ENCODE peak calls at places on chromosome 15, in five cellular contexts. P is activated CD8-positive, alpha-beta memory T cell treated with anti-CD3 and anti-CD28 coated beads, Interleukin-2, amount 50 U/mL, for 4 hours; X is COR-L47; C is activated T-helper 9 cell treated with anti-CD3 and anti-CD28 coated beads, Interleukin-2, amount 50 U/mL, for 16 hours; Q is IMR-90. W is an unnamed sample.

GRCh38 chr15:68158046-68158628 is 47.0 kb downstream of the CALML4 start:
- DNase-seq in P (no peak), X (no peak), C (no peak), Q (peak), W (no peak)

GRCh38 chr15:75201609-75202250 is at the start of gene C15orf39:
- DNase-seq in P (peak), X (peak), C (peak), Q (peak), W (peak)

GRCh38 chr15:20672469-20672868 is 130.9 kb upstream of the GOLGA6L6 start:
- DNase-seq in P (no peak), X (no peak), C (no peak), Q (no peak), W (no peak)

GRCh38 chr15:69031013-69032001 is 16.8 kb downstream of the NOX5 start:
- DNase-seq in P (peak), X (no peak), C (no peak), Q (no peak), W (peak)

GRCh38 chr15:70488941-70489848 is 274.2 kb downstream of the UACA start:
- DNase-seq in P (no peak), X (no peak), C (no peak), Q (no peak), W (no peak)

GRCh38 chr15:48803877-48804276 is 7.0 kb downstream of the CEP152 start:
- DNase-seq in P (no peak), X (no peak), C (no peak), Q (no peak), W (no peak)

GRCh38 chr15:90099072-90099867 is 3.0 kb downstream of the IDH2 start:
- DNase-seq in P (peak), X (no peak), C (no peak), Q (no peak), W (peak)

GRCh38 chr15:52486003-52486996 is 42.4 kb downstream of the MYO5A start:
- DNase-seq in P (no peak), X (no peak), C (no peak), Q (no peak), W (no peak)

GRCh38 chr15:65952425-65953053 is 83.2 kb downstream of the RAB11A start:
- DNase-seq in P (no peak), X (no peak), C (no peak), Q (peak), W (no peak)

GRCh38 chr15:44595246-44595645 is 58.3 kb downstream of the EIF3J start:
- DNase-seq in P (no peak), X (no peak), C (no peak), Q (no peak), W (no peak)

GRCh38 chr15:22806664-22807063 is 20.2 kb downstream of the NIPA1 start:
- DNase-seq in P (no peak), X (no peak), C (no peak), Q (no peak), W (no peak)

GRCh38 chr15:40902605-40903561 is 8.6 kb downstream of the VPS18 start:
- DNase-seq in P (no peak), X (no peak), C (no peak), Q (no peak), W (no peak)

GRCh38 chr15:40776537-40777141 is 6.9 kb downstream of the C15orf62 start:
- DNase-seq in P (peak), X (no peak), C (no peak), Q (peak), W (no peak)

GRCh38 chr15:68637755-68638405 is 59.1 kb downstream of the CORO2B start:
- DNase-seq in P (no peak), X (peak), C (no peak), Q (peak), W (no peak)

GRCh38 chr15:93913310-93913709 is 318.1 kb upstream of the MCTP2 start:
- DNase-seq in P (no peak), X (no peak), C (no peak), Q (no peak), W (no peak)

GRCh38 chr15:72402726-72403125 is 4.6 kb downstream of the TMEM202 start:
- DNase-seq in P (no peak), X (no peak), C (no peak), Q (no peak), W (no peak)

GRCh38 chr15:36430721-36431265 is 148.6 kb upstream of the CDIN1 start:
- DNase-seq in P (no peak), X (no peak), C (no peak), Q (peak), W (no peak)

GRCh38 chr15:83626171-83626802 is 27.6 kb upstream of the ADAMTSL3 start:
- DNase-seq in P (no peak), X (no peak), C (no peak), Q (no peak), W (no peak)

GRCh38 chr15:100723323-100723801 is 121.0 kb downstream of the ASB7 start:
- DNase-seq in P (no peak), X (no peak), C (no peak), Q (no peak), W (no peak)

GRCh38 chr15:100338971-100339444 is 2.8 kb downstream of the ADAMTS17 start:
- DNase-seq in P (peak), X (peak), C (peak), Q (peak), W (peak)

GRCh38 chr15:28921925-28922711 is 36.3 kb downstream of the APBA2 start:
- DNase-seq in P (no peak), X (no peak), C (no peak), Q (no peak), W (no peak)

GRCh38 chr15:90064931-90065681 is 37.2 kb downstream of the IDH2 start:
- DNase-seq in P (no peak), X (no peak), C (no peak), Q (no peak), W (no peak)

GRCh38 chr15:97959738-97960363 is 652 bp upstream of the ARRDC4 start:
- DNase-seq in P (no peak), X (no peak), C (no peak), Q (no peak), W (no peak)

GRCh38 chr15:64105113-64105704 is 9.4 kb downstream of the SNX1 start:
- DNase-seq in P (no peak), X (no peak), C (no peak), Q (peak), W (no peak)

GRCh38 chr15:84023636-84024035 is 211.9 kb upstream of the GOLGA6L4 start:
- DNase-seq in P (no peak), X (peak), C (no peak), Q (peak), W (no peak)

GRCh38 chr15:57389991-57390390 is 13.7 kb downstream of the CGNL1 start:
- DNase-seq in P (no peak), X (no peak), C (no peak), Q (no peak), W (no peak)

GRCh38 chr15:51828621-51829359 is 663 bp upstream of the TMOD3 start:
- DNase-seq in P (no peak), X (no peak), C (no peak), Q (peak), W (no peak)

GRCh38 chr15:62109457-62109856 is 42.7 kb downstream of the C2CD4A start:
- DNase-seq in P (no peak), X (no peak), C (no peak), Q (no peak), W (no peak)

GRCh38 chr15:64344651-64345262 is 11.2 kb downstream of the CSNK1G1 start:
- DNase-seq in P (no peak), X (no peak), C (no peak), Q (peak), W (no peak)

GRCh38 chr15:41940441-41940857 is 31.9 kb downstream of the EHD4 start:
- DNase-seq in P (peak), X (no peak), C (peak), Q (peak), W (no peak)

GRCh38 chr15:65631503-65631902 is 9.8 kb downstream of the SLC24A1 start:
- DNase-seq in P (no peak), X (no peak), C (no peak), Q (no peak), W (no peak)

GRCh38 chr15:66774001-66774814 is 72.2 kb downstream of the SMAD6 start:
- DNase-seq in P (peak), X (peak), C (no peak), Q (peak), W (peak)

GRCh38 chr15:95684693-95685115 is 645.8 kb upstream of the NR2F2 start:
- DNase-seq in P (no peak), X (no peak), C (no peak), Q (peak), W (no peak)

GRCh38 chr15:68982976-68983550 is 31.4 kb upstream of the NOX5 start:
- DNase-seq in P (no peak), X (no peak), C (no peak), Q (no peak), W (no peak)

GRCh38 chr15:48924528-48925393 is 39.0 kb downstream of the SHC4 start:
- DNase-seq in P (no peak), X (no peak), C (no peak), Q (peak), W (no peak)

GRCh38 chr15:70058642-70059360 is 38.9 kb downstream of the TLE3 start:
- DNase-seq in P (no peak), X (no peak), C (no peak), Q (no peak), W (peak)

GRCh38 chr15:90400005-90400758 is 12.1 kb downstream of the IQGAP1 start:
- DNase-seq in P (no peak), X (no peak), C (no peak), Q (no peak), W (no peak)

W was measured in Peyer's patch.